ENCODE peak calls at places on chromosomes 4 and X, in six cellular contexts. Y is tibial artery; J is hepatocyte; V is stimulated activated naive CD8-positive, alpha-beta T cell treated with anti-CD3 and anti-CD28 coated beads, Interleukin-15, amount 100 ng/mL, for 72 hours; Z is Kasumi-1; K is NCI-H460. I is an unnamed sample.

GRCh38 chr4:151198748-151199147 is 78.2 kb upstream of the PRSS48 start:
- DNase-seq in V (no peak), Z (no peak), J (no peak), Y (no peak), K (no peak), I (no peak)

GRCh38 chr4:132001542-132001941 is 1147.6 kb upstream of the PCDH10 start:
- DNase-seq in Y (no peak), K (no peak), V (no peak), J (no peak), Z (no peak), I (no peak)

GRCh38 chr4:112633477-112634235 is 3.1 kb downstream of the ZGRF1 start:
- DNase-seq in V (peak), Z (peak), Y (no peak), J (peak), K (peak), I (no peak)

GRCh38 chr4:147361726-147362125 is 119.2 kb upstream of the EDNRA start:
- DNase-seq in K (no peak), J (peak), V (no peak), Y (peak), Z (no peak), I (no peak)

GRCh38 chrX:11478036-11478435 is 184.8 kb downstream of the AMELX start:
- DNase-seq in V (no peak), J (no peak), Z (no peak), Y (no peak), K (no peak), I (no peak)

GRCh38 chr4:186953601-186954260 is 230.1 kb upstream of the FAT1 start:
- DNase-seq in K (no peak), Z (no peak), J (no peak), V (no peak), Y (no peak), I (peak)

GRCh38 chr4:141350122-141350904 is 129.6 kb downstream of the ZNF330 start:
- DNase-seq in Y (peak), Z (no peak), J (peak), V (no peak), K (peak), I (no peak)

GRCh38 chr4:15653864-15654391 is 1.2 kb downstream of the FBXL5 start:
- DNase-seq in K (no peak), V (peak), Z (peak), Y (no peak), J (peak), I (no peak)

GRCh38 chr4:6419452-6420028 is 52.9 kb downstream of the PPP2R2C start:
- DNase-seq in V (no peak), J (no peak), Y (no peak), K (no peak), Z (no peak), I (no peak)